ENCODE peak calls at places on chromosomes 12 and 14, in nine cellular contexts. K, G, Q, A, S, T, Y, U and I are unnamed samples.

GRCh38 chr12:56258820-56259183 is 618 bp upstream of the ANKRD52 start:
- DNase-seq in U (no peak), G (no peak), T (no peak), A (no peak), Y (no peak), K (no peak), S (no peak), Q (no peak), I (no peak)

GRCh38 chr14:22276913-22277816 is 311.9 kb downstream of the DAD1 start:
- DNase-seq in T (no peak), G (no peak), A (no peak), Y (no peak), K (no peak), S (no peak), U (peak), Q (no peak), I (peak)

GRCh38 chr12:51897181-51897580 is 9.3 kb downstream of the ANKRD33 start:
- DNase-seq in A (no peak), K (no peak), Q (no peak), U (no peak), T (no peak), S (no peak), Y (no peak), G (no peak), I (peak)

GRCh38 chr12:46556105-46556559 is 183.6 kb upstream of the SLC38A2 start:
- DNase-seq in G (peak), T (no peak), U (peak), Q (no peak), A (no peak), S (no peak), K (no peak), Y (no peak), I (peak)

GRCh38 chr14:97641827-97642226 is 844.6 kb downstream of the VRK1 start:
- DNase-seq in T (no peak), A (no peak), G (no peak), Y (no peak), K (no peak), S (no peak), U (no peak), Q (no peak), I (no peak)

GRCh38 chr12:60494249-60494648 is 898.4 kb downstream of the SLC16A7 start:
- DNase-seq in Q (no peak), T (no peak), U (peak), K (no peak), G (no peak), A (no peak), Y (no peak), S (no peak), I (peak)

GRCh38 chr12:108502922-108503321 is 12.2 kb upstream of the FICD start:
- DNase-seq in Q (no peak), G (no peak), A (no peak), S (no peak), U (no peak), Y (no peak), K (no peak), T (no peak), I (no peak)

GRCh38 chr12:121113057-121113456 is 19.6 kb upstream of the P2RX7 start:
- DNase-seq in Q (no peak), Y (no peak), A (no peak), S (no peak), G (no peak), U (no peak), K (no peak), T (no peak), I (no peak)

GRCh38 chr12:62248873-62249272 is 11.3 kb upstream of the USP15 start:
- DNase-seq in G (no peak), U (peak), T (no peak), S (no peak), Q (no peak), K (no peak), A (no peak), Y (no peak), I (peak)

GRCh38 chr14:55847766-55848165 is 267.8 kb downstream of the KTN1 start:
- DNase-seq in T (no peak), U (peak), G (no peak), S (no peak), K (no peak), Q (no peak), Y (no peak), A (no peak), I (peak)

GRCh38 chr12:71426648-71427047 is 12.9 kb upstream of the LGR5 start:
- DNase-seq in U (peak), Q (no peak), A (no peak), Y (no peak), G (no peak), T (no peak), K (no peak), S (no peak), I (no peak)

GRCh38 chr14:102474934-102475333 is 34.6 kb downstream of the ANKRD9 start:
- DNase-seq in Y (no peak), S (no peak), Q (peak), T (peak), A (no peak), K (no peak), U (no peak), G (no peak), I (peak)

GRCh38 chr14:93010543-93011541 is 87.9 kb downstream of the CHGA start:
- DNase-seq in T (no peak), K (no peak), Y (no peak), Q (no peak), S (no peak), G (no peak), A (no peak), U (no peak), I (no peak)

GRCh38 chr12:50786498-50787231 is 22.8 kb downstream of the ATF1 start:
- DNase-seq in T (no peak), U (peak), Q (no peak), K (no peak), S (no peak), Y (no peak), A (no peak), G (peak), I (peak)